ENCODE peak calls at places on chromosome 19, in four cellular contexts. U is IMR-90, R is H1, B is mesendoderm. H is an unnamed sample.

GRCh38 chr19:33556261-33556660 is 34.7 kb upstream of the PEPD start:
- DNase-seq in B (no peak), R (no peak), U (no peak), H (no peak)

GRCh38 chr19:33705090-33705847 is 83.5 kb downstream of the CHST8 start:
- DNase-seq in B (peak), U (no peak), R (no peak), H (no peak)

GRCh38 chr19:48325265-48325910 is at the start of gene EMP3:
- DNase-seq in B (peak), R (peak), U (peak), H (peak)

GRCh38 chr19:16886305-16886880 is 2.4 kb upstream of the F2RL3 start:
- DNase-seq in R (no peak), B (no peak), U (peak), H (no peak)

GRCh38 chr19:38032151-38032550 is 125.1 kb downstream of the SIPA1L3 start:
- DNase-seq in R (no peak), B (peak), U (peak), H (no peak)

GRCh38 chr19:2827840-2828489 is 8.3 kb downstream of the ZNF554 start:
- DNase-seq in R (no peak), B (no peak), U (no peak), H (no peak)

GRCh38 chr19:47433121-47433520 is 13.8 kb upstream of the MEIS3 start:
- DNase-seq in U (no peak), B (no peak), R (no peak), H (no peak)

GRCh38 chr19:14385492-14385891 is 4.2 kb downstream of the ADGRE5 start:
- DNase-seq in R (no peak), U (no peak), B (no peak), H (no peak)

GRCh38 chr19:2888739-2889224 is 11.9 kb upstream of the ZNF57 start:
- DNase-seq in R (no peak), B (no peak), U (no peak), H (peak)

GRCh38 chr19:2315818-2316353 is 7.9 kb upstream of the LINGO3 start:
- DNase-seq in B (peak), R (peak), U (peak), H (peak)

GRCh38 chr19:20066861-20067260 is 10.9 kb upstream of the ZNF90 start:
- DNase-seq in R (no peak), B (peak), U (no peak), H (no peak)

GRCh38 chr19:20072936-20073335 is 4.9 kb upstream of the ZNF90 start:
- DNase-seq in B (no peak), U (no peak), R (no peak), H (no peak)

GRCh38 chr19:20067898-20068297 is 9.9 kb upstream of the ZNF90 start:
- DNase-seq in U (no peak), B (peak), R (no peak), H (no peak)

GRCh38 chr19:20070691-20071090 is 7.1 kb upstream of the ZNF90 start:
- DNase-seq in B (no peak), U (no peak), R (no peak), H (no peak)
- H4K5ac ChIP-seq in B (no peak), U (no peak), R (no peak), H (no peak)

GRCh38 chr19:41708481-41708880 is at the start of gene CEACAM5:
- DNase-seq in B (no peak), R (no peak), U (no peak), H (no peak)
- H4K5ac ChIP-seq in B (no peak), R (no peak), U (no peak), H (no peak)

GRCh38 chr19:30699871-30700280 is 327.7 kb downstream of the ZNF536 start:
- DNase-seq in R (no peak), B (no peak), U (no peak), H (no peak)

GRCh38 chr19:30701178-30701577 is 329.0 kb downstream of the ZNF536 start:
- DNase-seq in U (no peak), R (no peak), B (no peak), H (no peak)

GRCh38 chr19:30703645-30704044 is 331.5 kb downstream of the ZNF536 start:
- DNase-seq in U (no peak), R (no peak), B (no peak), H (no peak)

GRCh38 chr19:30708416-30708815 is 336.2 kb downstream of the ZNF536 start:
- DNase-seq in B (no peak), U (no peak), R (no peak), H (no peak)

GRCh38 chr19:30704716-30705115 is 332.5 kb downstream of the ZNF536 start:
- DNase-seq in B (no peak), U (no peak), R (no peak), H (no peak)
- H4K5ac ChIP-seq in B (no peak), U (no peak), R (no peak), H (no peak)

GRCh38 chr19:5108123-5108613 is 139.3 kb downstream of the KDM4B start:
- DNase-seq in R (no peak), B (no peak), U (no peak), H (no peak)

GRCh38 chr19:5110546-5110945 is 141.6 kb downstream of the KDM4B start:
- DNase-seq in R (no peak), U (no peak), B (no peak), H (no peak)

GRCh38 chr19:5111051-5111450 is 142.1 kb downstream of the KDM4B start:
- DNase-seq in U (no peak), R (no peak), B (no peak), H (no peak)

GRCh38 chr19:5108866-5109265 is 140.0 kb downstream of the KDM4B start:
- DNase-seq in B (no peak), U (no peak), R (no peak), H (no peak)

DNA sequence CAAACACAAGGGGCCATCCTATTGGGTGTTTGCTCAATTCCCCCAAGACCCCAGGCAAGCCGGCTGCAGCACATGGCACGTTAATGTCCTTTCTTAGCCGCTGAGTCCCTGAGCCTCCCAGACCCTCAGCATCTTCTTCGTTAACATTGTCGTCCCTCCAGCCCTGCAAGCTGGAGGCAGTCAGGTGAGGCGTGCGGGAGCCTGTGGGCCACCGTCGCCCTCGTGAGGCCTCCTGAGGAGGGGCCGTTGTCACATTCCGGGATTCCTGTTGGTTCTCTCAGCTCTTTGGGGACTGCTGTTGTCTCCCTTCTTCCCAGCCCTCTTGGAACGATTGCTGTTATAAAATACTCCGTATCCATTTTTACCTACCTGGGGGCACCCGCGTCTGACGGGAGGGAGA is 140.6 kb downstream of the KDM4B start:
- DNase-seq in R (no peak), B (peak), U (no peak), H (peak)
- H4K5ac ChIP-seq in R (no peak), B (no peak), U (no peak), H (no peak)

DNA sequence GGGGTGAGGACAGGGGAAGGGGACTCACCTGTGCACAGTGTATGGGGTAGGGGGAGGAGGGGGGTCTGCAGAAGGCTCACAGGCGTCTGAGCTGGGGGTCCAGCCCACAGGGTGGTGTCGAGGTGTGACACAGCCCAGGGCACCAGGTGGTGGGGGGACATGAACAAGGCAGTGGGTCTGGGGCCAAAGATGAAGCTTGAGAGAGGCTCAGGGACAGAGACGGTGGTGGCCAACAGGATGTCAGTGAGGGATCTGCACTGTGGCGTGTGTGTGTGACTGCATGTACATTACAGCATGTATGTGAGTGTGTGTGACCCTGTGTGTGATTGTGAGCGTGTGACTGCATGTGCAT is 1.7 kb downstream of the ADAMTS10 start:
- DNase-seq in R (no peak), U (no peak), B (no peak), H (no peak)
- H4K5ac ChIP-seq in R (peak), U (peak), B (no peak), H (no peak)

GRCh38 chr19:50710612-50711011 is 9.0 kb downstream of the SHANK1 start:
- DNase-seq in B (no peak), U (no peak), R (no peak), H (no peak)
- H4K5ac ChIP-seq in B (no peak), U (no peak), R (no peak), H (no peak)

DNA sequence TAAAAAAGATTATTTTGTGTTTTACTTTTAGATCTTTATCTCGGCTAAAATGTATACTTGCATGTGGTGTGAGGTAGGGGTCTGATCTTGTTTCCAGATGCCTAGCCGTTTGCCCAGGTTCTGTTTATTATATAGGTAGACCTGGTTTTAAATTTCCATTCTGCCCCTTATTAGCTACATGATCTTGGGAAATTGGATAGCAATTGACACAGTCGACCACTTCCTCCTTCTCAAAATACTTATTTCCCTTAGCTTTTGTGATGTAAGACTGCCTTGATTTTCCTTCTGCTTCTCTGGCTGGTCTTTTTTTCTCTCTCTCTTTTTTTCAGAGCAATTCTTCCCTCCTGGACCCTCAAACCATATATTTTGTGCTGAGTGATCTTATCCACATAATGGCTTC is 3.0 kb upstream of the PGLYRP1 start:
- DNase-seq in B (no peak), U (no peak), R (no peak), H (no peak)
- H4K5ac ChIP-seq in B (no peak), U (no peak), R (no peak), H (no peak)